ENCODE peak calls at places on chromosome 22, in nine cellular contexts. V is stimulated activated CD8-positive, alpha-beta memory T cell treated with anti-CD3 and anti-CD28 coated beads, Interleukin-4, amount 100 ng/mL, for 1 hour; O is GM12892; B is progenitor cell of endocrine pancreas; C is pancreas; A is activated CD4-positive, alpha-beta T cell treated with anti-CD3 and anti-CD28 coated beads, Interleukin-2, amount 10 ng/mL, durations not matched to agents 7 days and 5 days; H is H4; X is colonic mucosa; R is KG1. P is an unnamed sample.

GRCh38 chr22:29055192-29055830 is 6.3 kb downstream of the C22orf31 start:
- DNase-seq in V (no peak), O (no peak), B (no peak), C (no peak), A (no peak), H (no peak), X (no peak), R (no peak), P (no peak)

GRCh38 chr22:47928626-47929025 is 1166.2 kb downstream of the TBC1D22A start:
- DNase-seq in V (no peak), O (no peak), B (no peak), C (no peak), A (no peak), H (no peak), X (no peak), R (no peak), P (no peak)

GRCh38 chr22:34395370-34395769 is 475.1 kb upstream of the LARGE1 start:
- DNase-seq in V (no peak), O (no peak), B (no peak), C (no peak), A (no peak), H (peak; percentile 15), X (no peak), R (no peak), P (no peak)

GRCh38 chr22:36405221-36405631 is 17.5 kb upstream of the MYH9 start:
- DNase-seq in V (no peak), O (no peak), B (no peak), C (no peak), A (peak; percentile 57), H (no peak), X (no peak), R (no peak), P (no peak)

GRCh38 chr22:22993184-22993583 is 77.1 kb upstream of the GNAZ start:
- DNase-seq in V (no peak), O (no peak), B (no peak), C (no peak), A (no peak), H (no peak), X (peak; percentile 32), R (no peak), P (no peak)

GRCh38 chr22:50532824-50533344 is 3.1 kb upstream of the TYMP start:
- DNase-seq in V (no peak), O (no peak), B (no peak), C (no peak), A (no peak), H (no peak), X (no peak), R (no peak), P (no peak)

GRCh38 chr22:33652596-33652995 is 267.7 kb downstream of the LARGE1 start:
- DNase-seq in V (no peak), O (no peak), B (no peak), C (no peak), A (no peak), H (no peak), X (no peak), R (no peak), P (no peak)

GRCh38 chr22:49768961-49769690 is 58.5 kb downstream of the BRD1 start:
- DNase-seq in V (no peak), O (no peak), B (no peak), C (no peak), A (no peak), H (no peak), X (no peak), R (no peak), P (no peak)

GRCh38 chr22:19448739-19449421 is 1.4 kb upstream of the C22orf39 start:
- DNase-seq in V (no peak), O (no peak), B (no peak), C (no peak), A (peak; percentile 29), H (no peak), X (no peak), R (no peak), P (no peak)

GRCh38 chr22:22884010-22884887 is 3.4 kb upstream of the IGLL5 start:
- DNase-seq in V (peak; percentile 48), O (peak; percentile 66), B (peak; percentile 57), C (peak; percentile 35), A (peak; percentile 85), H (peak; percentile 28), X (peak; percentile 81), R (peak; percentile 50), P (no peak)

GRCh38 chr22:49899530-49899929 is 18.7 kb downstream of the ALG12 start:
- DNase-seq in V (no peak), O (no peak), B (no peak), C (no peak), A (no peak), H (no peak), X (no peak), R (no peak), P (no peak)

GRCh38 chr22:31800065-31800464 is 46.2 kb downstream of the DEPDC5 start:
- DNase-seq in V (no peak), O (no peak), B (no peak), C (no peak), A (no peak), H (no peak), X (no peak), R (no peak), P (no peak)

GRCh38 chr22:39205344-39206021 is 39.3 kb downstream of the PDGFB start:
- DNase-seq in V (peak; percentile 11), O (peak; percentile 50), B (no peak), C (no peak), A (peak; percentile 11), H (peak; percentile 66), X (no peak), R (no peak), P (no peak)

GRCh38 chr22:31537019-31537535 is 40.7 kb downstream of the SFI1 start:
- DNase-seq in V (no peak), O (no peak), B (no peak), C (no peak), A (peak; percentile 16), H (no peak), X (no peak), R (no peak), P (no peak)

GRCh38 chr22:36510966-36511881 is 4.4 kb upstream of the FOXRED2 start:
- DNase-seq in V (no peak), O (no peak), B (peak; percentile 37), C (no peak), A (peak; percentile 50), H (peak; percentile 25), X (peak; percentile 48), R (no peak), P (no peak)

GRCh38 chr22:49812838-49813237 is 14.8 kb downstream of the BRD1 start:
- DNase-seq in V (no peak), O (no peak), B (no peak), C (no peak), A (no peak), H (no peak), X (no peak), R (no peak), P (no peak)

GRCh38 chr22:29073618-29074275 is 912 bp downstream of the KREMEN1 start:
- DNase-seq in V (no peak), O (no peak), B (peak; percentile 45), C (peak; percentile 57), A (no peak), H (no peak), X (peak; percentile 65), R (no peak), P (no peak)

GRCh38 chr22:21766933-21767462 is 31.4 kb upstream of the YPEL1 start:
- DNase-seq in V (peak; percentile 46), O (no peak), B (no peak), C (no peak), A (peak; percentile 58), H (no peak), X (no peak), R (no peak), P (no peak)

GRCh38 chr22:44497218-44497903 is 672 bp downstream of the RTL6 start:
- DNase-seq in V (no peak), O (no peak), B (no peak), C (peak; percentile 22), A (no peak), H (no peak), X (no peak), R (no peak), P (no peak)

GRCh38 chr22:28867191-28867590 is 16.2 kb upstream of the ZNRF3 start:
- DNase-seq in V (no peak), O (no peak), B (no peak), C (no peak), A (no peak), H (no peak), X (no peak), R (no peak), P (no peak)

GRCh38 chr22:31289335-31289734 is 3.0 kb downstream of the PIK3IP1 start:
- DNase-seq in V (no peak), O (no peak), B (no peak), C (no peak), A (no peak), H (no peak), X (peak; percentile 76), R (no peak), P (no peak)

GRCh38 chr22:43901976-43902643 is 10.3 kb upstream of the PNPLA5 start:
- DNase-seq in V (no peak), O (no peak), B (no peak), C (no peak), A (no peak), H (peak; percentile 93), X (no peak), R (no peak), P (no peak)

GRCh38 chr22:27719535-27720227 is 81.9 kb downstream of the MN1 start:
- DNase-seq in V (no peak), O (no peak), B (no peak), C (no peak), A (no peak), H (peak; percentile 50), X (peak; percentile 29), R (no peak), P (no peak)

GRCh38 chr22:47036352-47036751 is 273.9 kb downstream of the TBC1D22A start:
- DNase-seq in V (no peak), O (no peak), B (no peak), C (no peak), A (no peak), H (no peak), X (no peak), R (no peak), P (no peak)

GRCh38 chr22:44758354-44758969 is 6.1 kb downstream of the ARHGAP8 start:
- DNase-seq in V (no peak), O (no peak), B (no peak), C (no peak), A (no peak), H (peak; percentile 54), X (peak; percentile 30), R (no peak), P (no peak)

GRCh38 chr22:50437511-50438304 is 37.1 kb downstream of the SBF1 start:
- DNase-seq in V (no peak), O (no peak), B (no peak), C (no peak), A (no peak), H (no peak), X (no peak), R (no peak), P (no peak)

GRCh38 chr22:42404266-42404665 is 27.9 kb downstream of the NFAM1 start:
- DNase-seq in V (no peak), O (no peak), B (no peak), C (no peak), A (no peak), H (no peak), X (no peak), R (no peak), P (no peak)

GRCh38 chr22:29727248-29727551 is 7.4 kb downstream of the CABP7 start:
- DNase-seq in V (no peak), O (peak; percentile 62), B (no peak), C (no peak), A (peak; percentile 30), H (no peak), X (peak; percentile 27), R (no peak), P (no peak)

GRCh38 chr22:30832407-30832987 is 136.1 kb downstream of the MORC2 start:
- DNase-seq in V (no peak), O (no peak), B (no peak), C (no peak), A (no peak), H (no peak), X (no peak), R (no peak), P (no peak)

GRCh38 chr22:35604671-35605457 is 12.3 kb downstream of the MB start:
- DNase-seq in V (no peak), O (no peak), B (no peak), C (no peak), A (no peak), H (peak; percentile 75), X (no peak), R (no peak), P (no peak)

GRCh38 chr22:39567135-39567946 is 3.2 kb upstream of the CACNA1I start:
- DNase-seq in V (no peak), O (no peak), B (no peak), C (no peak), A (peak; percentile 70), H (no peak), X (no peak), R (no peak), P (no peak)

P was measured in esophagus squamous epithelium.